ENCODE peak calls at places on chromosomes 16 and 17, in seven cellular contexts. M is cardiac muscle cell, O is neural progenitor cell, C is fibroblast of lung, E is IMR-90, S is esophagus squamous epithelium, Z is tibial nerve. R is an unnamed sample.

GRCh38 chr17:68198931-68199836 is 48.7 kb upstream of the AMZ2 start:
- DNase-seq in M (peak), O (peak), C (no peak), E (no peak), S (no peak), Z (no peak), R (no peak)

GRCh38 chr16:65510850-65511249 is 389.0 kb upstream of the CDH11 start:
- DNase-seq in M (no peak), O (no peak), C (peak), E (peak), S (no peak), Z (no peak), R (no peak)

GRCh38 chr17:30524847-30525246 is 47.6 kb downstream of the GOSR1 start:
- DNase-seq in M (peak), O (no peak), C (peak), E (peak), S (no peak), Z (no peak), R (no peak)

GRCh38 chr17:72184805-72185204 is 64.0 kb downstream of the SOX9 start:
- DNase-seq in M (no peak), O (no peak), C (peak), E (peak), S (no peak), Z (no peak), R (no peak)

GRCh38 chr17:57715981-57716380 is 29.1 kb downstream of the CCDC182 start:
- DNase-seq in M (no peak), O (no peak), C (no peak), E (no peak), S (no peak), Z (no peak), R (no peak)

GRCh38 chr17:27206447-27206846 is 87.5 kb upstream of the WSB1 start:
- DNase-seq in M (no peak), O (no peak), C (no peak), E (no peak), S (no peak), Z (no peak), R (no peak)

GRCh38 chr17:78780852-78781338 is 1.2 kb downstream of the CYTH1 start:
- DNase-seq in M (no peak), O (no peak), C (no peak), E (no peak), S (no peak), Z (no peak), R (no peak)

GRCh38 chr16:52861614-52862022 is 191.1 kb downstream of the CHD9NB start:
- DNase-seq in M (peak), O (peak), C (peak), E (no peak), S (no peak), Z (no peak), R (no peak)

GRCh38 chr16:46649571-46649970 is 28.4 kb upstream of the SHCBP1 start:
- DNase-seq in M (no peak), O (no peak), C (peak), E (peak), S (no peak), Z (peak), R (peak)

GRCh38 chr17:57085448-57086068 is 512 bp downstream of the AKAP1 start:
- DNase-seq in M (peak), O (peak), C (peak), E (peak), S (no peak), Z (peak), R (peak)

GRCh38 chr17:79612468-79613194 is 1.8 kb upstream of the RBFOX3 start:
- DNase-seq in M (peak), O (peak), C (peak), E (peak), S (no peak), Z (no peak), R (no peak)

GRCh38 chr16:10685709-10686108 is 9.0 kb downstream of the TEKT5 start:
- DNase-seq in M (no peak), O (no peak), C (no peak), E (no peak), S (no peak), Z (no peak), R (no peak)

GRCh38 chr16:67432491-67432890 is 1.6 kb downstream of the HSD11B2 start:
- DNase-seq in M (no peak), O (no peak), C (no peak), E (no peak), S (no peak), Z (no peak), R (no peak)

DNA sequence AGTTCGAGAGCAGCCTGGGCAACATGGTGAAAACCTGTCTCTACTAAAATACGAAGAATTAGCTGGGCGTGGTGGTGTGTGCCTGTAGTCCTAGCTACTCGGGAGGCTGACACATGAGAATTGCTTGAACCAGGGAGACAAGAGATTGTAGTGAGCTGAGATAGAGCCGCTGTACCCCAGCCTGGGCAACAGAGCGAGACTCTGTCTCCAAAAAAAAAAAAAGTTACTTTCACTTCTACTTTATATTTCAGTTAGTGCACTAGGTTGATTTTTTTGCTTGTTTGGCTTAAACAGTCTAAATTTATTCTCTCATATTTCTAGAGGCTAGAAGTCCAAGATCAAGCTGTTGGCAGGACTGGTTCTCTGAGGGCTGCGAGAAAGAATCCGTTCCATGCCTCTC is 13.4 kb downstream of the CCDC102A start:
- DNase-seq in M (no peak), O (no peak), C (no peak), E (no peak), S (no peak), Z (no peak), R (no peak)
- H3K27ac ChIP-seq in M (no peak), O (no peak), C (no peak), E (no peak), S (no peak), Z (no peak), R (peak)

GRCh38 chr17:48561894-48562810 is 16.0 kb downstream of the HOXB4 start:
- DNase-seq in M (no peak), O (no peak), C (no peak), E (peak), S (no peak), Z (no peak), R (no peak)
- TF ChIP-seq CTCF in M (peak), O (peak), C (peak), E (peak), S (no peak), Z (peak), R (no peak)

DNA sequence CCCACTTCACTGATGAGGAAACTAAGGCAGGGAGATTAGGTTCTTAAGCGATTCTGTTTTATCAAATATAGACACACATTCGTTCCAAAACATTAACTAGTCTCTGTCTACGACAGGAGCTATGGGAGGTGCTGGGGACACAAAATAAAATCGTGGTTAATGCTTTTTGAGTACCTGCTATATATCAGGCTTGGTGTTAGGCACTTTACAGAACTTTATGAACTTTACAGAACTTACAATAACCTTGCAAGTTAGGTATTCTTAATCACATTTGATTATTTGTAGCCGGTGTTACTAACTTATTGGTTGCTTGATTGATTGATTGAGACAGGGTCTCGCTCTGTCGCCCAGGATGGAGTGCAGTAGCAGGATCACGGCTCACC is 538 bp upstream of the HEATR3 start:
- DNase-seq in M (no peak), O (no peak), C (no peak), E (no peak), S (no peak), Z (no peak), R (no peak)
- H3K27ac ChIP-seq in M (no peak), O (no peak), C (no peak), E (no peak), S (peak), Z (peak), R (peak)

GRCh38 chr16:12392585-12393089 is 411.1 kb downstream of the CPPED1 start:
- DNase-seq in M (no peak), O (no peak), C (no peak), E (no peak), S (no peak), Z (peak), R (no peak)
- TF ChIP-seq CTCF in M (no peak), O (no peak), C (no peak), E (peak), S (no peak), Z (peak), R (no peak)

GRCh38 chr17:4536259-4536741 is 18.9 kb downstream of the MYBBP1A start:
- DNase-seq in M (peak), O (peak), C (peak), E (no peak), S (no peak), Z (no peak), R (no peak)
- H3K27ac ChIP-seq in M (no peak), O (no peak), C (no peak), E (no peak), S (peak), Z (peak), R (peak)

GRCh38 chr17:38575781-38576180 is 30.0 kb downstream of the SRCIN1 start:
- DNase-seq in M (no peak), O (no peak), C (peak), E (no peak), S (no peak), Z (no peak), R (no peak)

GRCh38 chr17:38578229-38578628 is 27.5 kb downstream of the SRCIN1 start:
- DNase-seq in M (no peak), O (peak), C (no peak), E (no peak), S (no peak), Z (no peak), R (no peak)

GRCh38 chr17:38577645-38578173 is 28.0 kb downstream of the SRCIN1 start:
- DNase-seq in M (no peak), O (no peak), C (no peak), E (no peak), S (no peak), Z (no peak), R (no peak)

GRCh38 chr17:38578641-38579480 is 26.9 kb downstream of the SRCIN1 start:
- DNase-seq in M (no peak), O (peak), C (no peak), E (no peak), S (no peak), Z (no peak), R (no peak)

GRCh38 chr17:38577244-38577643 is 28.5 kb downstream of the SRCIN1 start:
- DNase-seq in M (no peak), O (no peak), C (no peak), E (no peak), S (no peak), Z (no peak), R (no peak)
- TF ChIP-seq CTCF in M (no peak), O (peak), C (no peak), E (no peak), S (no peak), Z (no peak), R (no peak)

GRCh38 chr17:82331345-82331939 is 2.1 kb downstream of the SECTM1 start:
- DNase-seq in M (no peak), O (no peak), C (no peak), E (no peak), S (no peak), Z (no peak), R (no peak)

GRCh38 chr17:82334622-82335394 is 1.2 kb upstream of the SECTM1 start:
- DNase-seq in M (no peak), O (no peak), C (no peak), E (peak), S (no peak), Z (no peak), R (no peak)

GRCh38 chr17:82334204-82334621 is 647 bp upstream of the SECTM1 start:
- DNase-seq in M (no peak), O (no peak), C (no peak), E (no peak), S (no peak), Z (no peak), R (no peak)

GRCh38 chr17:82333279-82334171 is at the start of gene SECTM1:
- DNase-seq in M (no peak), O (peak), C (peak), E (peak), S (no peak), Z (peak), R (peak)

GRCh38 chr17:82332669-82333278 is 792 bp downstream of the SECTM1 start:
- DNase-seq in M (no peak), O (no peak), C (peak), E (peak), S (no peak), Z (no peak), R (no peak)
- H3K27ac ChIP-seq in M (no peak), O (no peak), C (peak), E (no peak), S (peak), Z (no peak), R (no peak)

GRCh38 chr17:17141860-17142552 is 64.1 kb downstream of the PLD6 start:
- DNase-seq in M (peak), O (peak), C (peak), E (peak), S (no peak), Z (peak), R (no peak)

GRCh38 chr17:17139972-17140589 is 66.1 kb downstream of the PLD6 start:
- DNase-seq in M (no peak), O (no peak), C (peak), E (no peak), S (no peak), Z (no peak), R (no peak)

GRCh38 chr17:17142556-17142955 is 63.6 kb downstream of the PLD6 start:
- DNase-seq in M (no peak), O (no peak), C (no peak), E (no peak), S (no peak), Z (no peak), R (no peak)

GRCh38 chr17:17141279-17141678 is 64.9 kb downstream of the PLD6 start:
- DNase-seq in M (no peak), O (peak), C (no peak), E (no peak), S (no peak), Z (no peak), R (no peak)

DNA sequence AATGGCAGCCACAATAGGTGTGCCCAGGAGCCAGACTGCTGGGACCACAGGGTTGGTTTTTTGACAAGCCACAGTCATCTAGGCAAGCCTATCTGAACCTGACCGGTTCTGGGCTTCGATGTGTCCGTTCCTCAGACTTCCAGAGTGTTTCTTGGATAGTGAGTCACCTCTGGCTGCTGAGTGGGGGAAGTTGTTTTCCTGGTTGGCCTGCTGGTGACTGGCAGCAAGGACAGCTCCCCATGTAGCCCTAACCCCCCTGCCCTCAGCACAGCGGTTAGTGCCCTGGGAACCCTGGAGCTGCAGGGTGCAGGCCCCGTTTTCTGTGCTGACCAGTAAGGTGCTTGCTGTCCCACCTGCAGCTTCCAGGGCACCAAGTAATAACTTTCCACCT is 65.5 kb downstream of the PLD6 start:
- DNase-seq in M (no peak), O (no peak), C (peak), E (peak), S (no peak), Z (no peak), R (no peak)
- TF ChIP-seq CTCF in M (peak), O (no peak), C (peak), E (peak), S (no peak), Z (no peak), R (peak)

R was measured in tibial artery.